ENCODE peak calls at places on chromosomes 6 and 20, in eight cellular contexts. N is activated B cell treated with CpG ODN at 0.5 μM for 24 hours; U is left lung; D is AG09319; R is glutamatergic neuron; X is CD8-positive, alpha-beta T cell; P is foreskin fibroblast; B is kidney epithelial cell. Y is an unnamed sample.
A peak's percentile ranks its signal among the peaks of the same experiment; 100 is the strongest.

GRCh38 chr6:165562421-165563090 is 100.5 kb downstream of the PDE10A start:
- DNase-seq in N (no peak), P (no peak), X (no peak), U (no peak), B (no peak), D (no peak), R (no peak), Y (no peak)

GRCh38 chr6:7781240-7781639 is 55.3 kb downstream of the BMP6 start:
- DNase-seq in P (no peak), B (no peak), U (no peak), X (no peak), R (no peak), D (no peak), N (no peak), Y (no peak)

GRCh38 chr6:15131234-15132195 is 114.4 kb upstream of the JARID2 start:
- DNase-seq in P (no peak), D (no peak), B (peak; percentile 10), U (no peak), R (peak; percentile 61), X (no peak), N (no peak), Y (no peak)

GRCh38 chr20:25274891-25275812 is 27.3 kb downstream of the PYGB start:
- DNase-seq in R (peak; percentile 11), P (no peak), B (no peak), U (peak; percentile 20), D (no peak), N (peak; percentile 12), X (no peak), Y (peak; percentile 20)

GRCh38 chr6:152380993-152381898 is 255.9 kb downstream of the SYNE1 start:
- DNase-seq in B (peak; percentile 97), D (peak; percentile 95), P (peak; percentile 93), R (peak; percentile 27), X (no peak), N (no peak), U (peak; percentile 75), Y (no peak)

GRCh38 chr20:15814903-15815302 is 758.3 kb downstream of the KIF16B start:
- DNase-seq in U (no peak), D (peak; percentile 22), N (no peak), X (no peak), R (no peak), B (no peak), P (peak; percentile 6), Y (no peak)

GRCh38 chr6:11710968-11711643 is 67.5 kb downstream of the ADTRP start:
- DNase-seq in N (no peak), U (no peak), R (no peak), X (no peak), D (no peak), B (no peak), P (no peak), Y (no peak)

GRCh38 chr6:3456794-3457709 is at the start of gene SLC22A23:
- DNase-seq in X (peak; percentile 83), R (peak; percentile 81), U (peak; percentile 77), B (no peak), P (no peak), N (peak; percentile 67), D (no peak), Y (no peak)

GRCh38 chr6:56346958-56347357 is 99.6 kb upstream of the COL21A1 start:
- DNase-seq in R (no peak), N (no peak), U (no peak), D (no peak), B (no peak), P (no peak), X (no peak), Y (no peak)

GRCh38 chr6:79117752-79118151 is 39.7 kb upstream of the PHIP start:
- DNase-seq in U (no peak), D (no peak), B (no peak), R (no peak), N (no peak), P (peak; percentile 19), X (no peak), Y (no peak)

GRCh38 chr20:841568-842546 is 8.3 kb downstream of the FAM110A start:
- DNase-seq in R (no peak), D (no peak), N (no peak), X (no peak), U (peak; percentile 77), B (no peak), P (no peak), Y (no peak)

GRCh38 chr6:40500227-40500626 is 86.9 kb downstream of the LRFN2 start:
- DNase-seq in U (peak; percentile 38), P (no peak), R (no peak), X (no peak), D (no peak), N (no peak), B (no peak), Y (no peak)

GRCh38 chr6:25423358-25423757 is 144.2 kb downstream of the CARMIL1 start:
- DNase-seq in B (no peak), U (no peak), D (no peak), N (no peak), X (no peak), P (no peak), R (no peak), Y (no peak)

GRCh38 chr6:131172237-131172636 is 37.0 kb downstream of the AKAP7 start:
- DNase-seq in X (no peak), R (no peak), D (no peak), U (no peak), B (no peak), N (no peak), P (no peak), Y (no peak)

GRCh38 chr6:152474341-152474740 is 162.8 kb downstream of the SYNE1 start:
- DNase-seq in R (no peak), D (no peak), B (no peak), X (no peak), U (no peak), N (no peak), P (no peak), Y (no peak)

GRCh38 chr6:104281370-104281769 is 578.3 kb downstream of the HACE1 start:
- DNase-seq in U (no peak), P (no peak), N (no peak), R (no peak), B (no peak), X (no peak), D (no peak), Y (no peak)

GRCh38 chr20:54624701-54625472 is 149.5 kb downstream of the DOK5 start:
- DNase-seq in X (no peak), P (no peak), N (no peak), R (peak; percentile 56), B (no peak), D (no peak), U (no peak), Y (no peak)

GRCh38 chr6:115058414-115059211 is 715.8 kb upstream of the HS3ST5 start:
- DNase-seq in P (no peak), R (no peak), U (no peak), B (no peak), N (no peak), X (no peak), D (no peak), Y (no peak)

GRCh38 chr6:72245565-72245964 is 359.2 kb downstream of the RIMS1 start:
- DNase-seq in N (no peak), P (no peak), D (no peak), R (no peak), X (no peak), U (no peak), B (peak; percentile 23), Y (no peak)

GRCh38 chr6:72248621-72249020 is 362.3 kb downstream of the RIMS1 start:
- DNase-seq in R (no peak), B (no peak), D (no peak), U (no peak), P (no peak), X (no peak), N (no peak), Y (no peak)

GRCh38 chr6:72250664-72251063 is 364.3 kb downstream of the RIMS1 start:
- DNase-seq in D (no peak), N (no peak), P (no peak), R (no peak), B (no peak), U (no peak), X (no peak), Y (no peak)

GRCh38 chr6:72246926-72247325 is 360.6 kb downstream of the RIMS1 start:
- DNase-seq in P (no peak), R (no peak), B (no peak), X (no peak), U (no peak), D (no peak), N (no peak), Y (no peak)
- TF ChIP-seq CTCF in P (no peak), R (no peak), B (no peak), X (no peak), U (no peak), D (no peak), N (no peak), Y (no peak)

GRCh38 chr6:31474871-31475286 is 23.1 kb upstream of the MICB start:
- DNase-seq in P (no peak), B (no peak), N (no peak), X (no peak), R (no peak), U (no peak), D (no peak), Y (no peak)
- TF ChIP-seq CTCF in P (peak; percentile 15), B (no peak), N (no peak), X (peak; percentile 17), R (peak; percentile 53), U (peak; percentile 19), D (peak; percentile 13), Y (peak; percentile 47)

DNA sequence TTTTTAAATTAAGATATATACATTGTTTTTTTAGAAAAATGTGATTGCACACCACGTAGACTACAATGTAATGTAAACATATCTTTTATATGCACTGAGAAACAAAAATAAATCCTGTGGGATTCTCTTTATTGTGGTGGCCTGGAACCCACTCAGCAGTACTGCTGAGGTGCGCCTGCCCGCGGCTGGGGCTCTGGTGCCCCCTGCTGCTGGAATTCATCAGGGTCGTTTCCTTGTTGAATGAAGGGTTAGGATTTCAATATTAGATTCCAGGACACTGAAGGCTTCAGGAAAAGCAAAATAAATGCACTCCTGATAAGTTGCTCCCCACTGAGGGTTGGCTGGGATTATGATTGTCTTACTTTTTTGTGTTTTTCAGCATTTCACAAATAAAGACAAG is 175.8 kb upstream of the GGTLC1 start:
- DNase-seq in X (peak; percentile 64), N (no peak), R (peak; percentile 67), P (no peak), D (no peak), U (no peak), B (no peak), Y (no peak)
- TF ChIP-seq CTCF in X (peak; percentile 54), N (no peak), R (peak; percentile 45), P (peak; percentile 32), D (peak; percentile 29), U (no peak), B (peak; percentile 60), Y (no peak)

GRCh38 chr6:137871299-137871698 is 4.2 kb downstream of the TNFAIP3 start:
- DNase-seq in R (no peak), X (no peak), B (no peak), P (no peak), U (no peak), D (no peak), N (no peak), Y (no peak)

GRCh38 chr6:137874204-137875001 is 7.3 kb downstream of the TNFAIP3 start:
- DNase-seq in P (no peak), N (no peak), X (no peak), B (no peak), D (no peak), R (no peak), U (no peak), Y (peak; percentile 76)

GRCh38 chr6:137872071-137872470 is 5.0 kb downstream of the TNFAIP3 start:
- DNase-seq in R (no peak), N (no peak), U (no peak), B (no peak), D (no peak), X (no peak), P (no peak), Y (no peak)

GRCh38 chr6:137875606-137876005 is 8.5 kb downstream of the TNFAIP3 start:
- DNase-seq in P (no peak), N (no peak), B (no peak), R (no peak), U (no peak), X (no peak), D (no peak), Y (no peak)

GRCh38 chr6:137873273-137873762 is 6.3 kb downstream of the TNFAIP3 start:
- DNase-seq in R (no peak), B (peak; percentile 89), D (peak; percentile 81), N (peak; percentile 50), X (no peak), U (peak; percentile 84), P (peak; percentile 92), Y (peak; percentile 90)
- TF ChIP-seq CTCF in R (no peak), B (no peak), D (no peak), N (no peak), X (no peak), U (no peak), P (no peak), Y (no peak)

Y was measured in CD14-positive monocyte.